ENCODE peak calls at places on chromosomes 6 and 20, in nine cellular contexts. A is cardiac fibroblast; D is body of pancreas; E is retina; M is Calu3; L is stimulated activated naive B cell treated with anti-CD40 and anti-IgM and Interleukin-4, amounts not matched to agents 10 μg/mL and 1 μg/mL and 100 μg/mL, for 72 hours; N is RPMI7951; F is kidney glomerular epithelial cell; I is occipital lobe. Z is an unnamed sample.

GRCh38 chr6:17740559-17741220 is 34.0 kb upstream of the NUP153 start:
- DNase-seq in A (no peak), D (no peak), E (no peak), M (no peak), L (no peak), N (no peak), F (no peak), I (no peak), Z (no peak)

GRCh38 chr6:74415056-74415455 is 719.1 kb downstream of the CD109 start:
- DNase-seq in A (peak), D (no peak), E (no peak), M (no peak), L (no peak), N (no peak), F (no peak), I (no peak), Z (no peak)

GRCh38 chr6:38852215-38852614 is 137.1 kb downstream of the DNAH8 start:
- DNase-seq in A (no peak), D (no peak), E (no peak), M (no peak), L (no peak), N (no peak), F (no peak), I (no peak), Z (no peak)

GRCh38 chr6:74745670-74746069 is 460.2 kb downstream of the COL12A1 start:
- DNase-seq in A (no peak), D (no peak), E (no peak), M (no peak), L (no peak), N (no peak), F (no peak), I (no peak), Z (no peak)

GRCh38 chr20:46512943-46513844 is at the start of gene ZNF334:
- DNase-seq in A (peak), D (peak), E (peak), M (no peak), L (peak), N (peak), F (peak), I (peak), Z (peak)

GRCh38 chr6:19446570-19446969 is 390.6 kb upstream of the ID4 start:
- DNase-seq in A (no peak), D (no peak), E (no peak), M (no peak), L (no peak), N (no peak), F (no peak), I (no peak), Z (no peak)

GRCh38 chr6:11747021-11747420 is 31.6 kb downstream of the ADTRP start:
- DNase-seq in A (no peak), D (no peak), E (no peak), M (no peak), L (no peak), N (peak), F (no peak), I (no peak), Z (no peak)

GRCh38 chr6:15901141-15902115 is 227.5 kb upstream of the MYLIP start:
- DNase-seq in A (peak), D (no peak), E (no peak), M (no peak), L (peak), N (peak), F (no peak), I (no peak), Z (no peak)

GRCh38 chr20:48215536-48215935 is 430.3 kb upstream of the SULF2 start:
- DNase-seq in A (no peak), D (no peak), E (no peak), M (peak), L (no peak), N (peak), F (peak), I (no peak), Z (no peak)

GRCh38 chr6:108408453-108408852 is 113.6 kb downstream of the AFG1L start:
- DNase-seq in A (peak), D (peak), E (no peak), M (no peak), L (no peak), N (no peak), F (no peak), I (no peak), Z (no peak)

GRCh38 chr6:3619201-3619600 is 132.3 kb downstream of the PXDC1 start:
- DNase-seq in A (no peak), D (no peak), E (no peak), M (no peak), L (no peak), N (no peak), F (no peak), I (no peak), Z (no peak)

GRCh38 chr6:118934461-118935330 is at the start of gene MCM9:
- DNase-seq in A (peak), D (peak), E (peak), M (peak), L (peak), N (peak), F (peak), I (peak), Z (peak)

GRCh38 chr6:62746161-62746560 is 460.1 kb upstream of the KHDRBS2 start:
- DNase-seq in A (no peak), D (no peak), E (no peak), M (no peak), L (no peak), N (no peak), F (no peak), I (no peak), Z (no peak)

GRCh38 chr6:106315765-106316375 is 9.7 kb downstream of the ATG5 start:
- DNase-seq in A (no peak), D (no peak), E (no peak), M (no peak), L (no peak), N (peak), F (no peak), I (no peak), Z (no peak)

GRCh38 chr20:341682-342081 is 5.2 kb upstream of the NRSN2 start:
- DNase-seq in A (peak), D (no peak), E (no peak), M (peak), L (no peak), N (peak), F (peak), I (no peak), Z (no peak)

GRCh38 chr20:20367681-20368413 is at the start of gene INSM1:
- DNase-seq in A (no peak), D (no peak), E (peak), M (no peak), L (no peak), N (no peak), F (no peak), I (peak), Z (peak)

GRCh38 chr6:138004423-138005287 is 102.6 kb downstream of the PERP start:
- DNase-seq in A (peak), D (no peak), E (peak), M (peak), L (no peak), N (peak), F (peak), I (no peak), Z (no peak)

GRCh38 chr6:1001655-1002349 is 308.9 kb upstream of the EXOC2 start:
- DNase-seq in A (no peak), D (no peak), E (no peak), M (no peak), L (no peak), N (peak), F (no peak), I (no peak), Z (no peak)

GRCh38 chr6:35568967-35569606 is 56.4 kb upstream of the TULP1 start:
- DNase-seq in A (peak), D (peak), E (peak), M (peak), L (no peak), N (no peak), F (no peak), I (no peak), Z (peak)

GRCh38 chr6:11700118-11700718 is 78.4 kb downstream of the ADTRP start:
- DNase-seq in A (peak), D (no peak), E (no peak), M (no peak), L (no peak), N (peak), F (peak), I (no peak), Z (no peak)

GRCh38 chr6:170087946-170088348 is 202.9 kb downstream of the DLL1 start:
- DNase-seq in A (no peak), D (peak), E (no peak), M (no peak), L (peak), N (peak), F (no peak), I (no peak), Z (peak)

GRCh38 chr6:20069130-20069529 is 143.1 kb downstream of the MBOAT1 start:
- DNase-seq in A (no peak), D (no peak), E (no peak), M (no peak), L (no peak), N (no peak), F (no peak), I (no peak), Z (no peak)

GRCh38 chr6:163946437-163946836 is 531.9 kb downstream of the QKI start:
- DNase-seq in A (no peak), D (no peak), E (no peak), M (no peak), L (no peak), N (no peak), F (no peak), I (no peak), Z (no peak)

GRCh38 chr20:761418-762381 is 6.6 kb downstream of the SLC52A3 start:
- DNase-seq in A (no peak), D (no peak), E (no peak), M (no peak), L (no peak), N (no peak), F (no peak), I (no peak), Z (no peak)

GRCh38 chr6:149965191-149966020 is 1.7 kb downstream of the ULBP1 start:
- DNase-seq in A (no peak), D (no peak), E (peak), M (no peak), L (no peak), N (peak), F (no peak), I (no peak), Z (no peak)

GRCh38 chr6:54011277-54011648 is 100.0 kb upstream of the MLIP start:
- DNase-seq in A (no peak), D (no peak), E (no peak), M (no peak), L (no peak), N (no peak), F (no peak), I (no peak), Z (no peak)

GRCh38 chr6:161393839-161394364 is 120.0 kb upstream of the AGPAT4 start:
- DNase-seq in A (peak), D (peak), E (peak), M (peak), L (peak), N (peak), F (peak), I (peak), Z (no peak)

GRCh38 chr6:72466971-72467566 is 154.8 kb upstream of the KCNQ5 start:
- DNase-seq in A (peak), D (no peak), E (no peak), M (no peak), L (no peak), N (no peak), F (no peak), I (no peak), Z (peak)